ENCODE peak calls at places on chromosomes 2 and 18, in four cellular contexts. E is H1, V is IMR-90, W is H9. P is an unnamed sample.

GRCh38 chr18:79479114-79479760 is 83.5 kb downstream of the NFATC1 start:
- DNase-seq in E (no peak), V (no peak), W (no peak), P (no peak)

GRCh38 chr2:239896075-239896474 is 129.1 kb downstream of the NDUFA10 start:
- DNase-seq in E (peak; percentile 27), V (no peak), W (peak; percentile 45), P (peak; percentile 78)

GRCh38 chr2:2183135-2183534 is 147.9 kb downstream of the MYT1L start:
- DNase-seq in E (no peak), V (no peak), W (no peak), P (no peak)

GRCh38 chr2:9297156-9297555 is 90.5 kb downstream of the ASAP2 start:
- DNase-seq in E (no peak), V (peak; percentile 28), W (no peak), P (no peak)

GRCh38 chr2:32745191-32745590 is 117.3 kb downstream of the TTC27 start:
- DNase-seq in E (no peak), V (peak; percentile 88), W (no peak), P (peak; percentile 17)

GRCh38 chr18:52888014-52888413 is 548.0 kb downstream of the DCC start:
- DNase-seq in E (no peak), V (no peak), W (no peak), P (peak; percentile 94)

GRCh38 chr18:59764281-59764680 is 67.1 kb upstream of the CCBE1 start:
- DNase-seq in E (no peak), V (no peak), W (no peak), P (no peak)

GRCh38 chr2:48508461-48509124 is 21.4 kb upstream of the STON1 start:
- DNase-seq in E (peak; percentile 72), V (peak; percentile 75), W (peak; percentile 52), P (peak; percentile 95)

GRCh38 chr2:1081411-1082225 is 131.0 kb downstream of the SNTG2 start:
- DNase-seq in E (no peak), V (peak; percentile 28), W (no peak), P (no peak)

GRCh38 chr18:58670561-58671121 is 624 bp upstream of the MALT1 start:
- DNase-seq in E (no peak), V (peak; percentile 31), W (no peak), P (no peak)

GRCh38 chr2:127558911-127559310 is 23.4 kb downstream of the MYO7B start:
- DNase-seq in E (no peak), V (no peak), W (no peak), P (no peak)

GRCh38 chr2:157785866-157786662 is 90.1 kb downstream of the ACVR1 start:
- DNase-seq in E (no peak), V (peak; percentile 69), W (no peak), P (peak; percentile 64)

GRCh38 chr2:234986346-234986745 is 34.5 kb downstream of the SH3BP4 start:
- DNase-seq in E (no peak), V (no peak), W (no peak), P (peak; percentile 88)

GRCh38 chr18:51897884-51898283 is 442.1 kb upstream of the DCC start:
- DNase-seq in E (no peak), V (no peak), W (no peak), P (no peak)

GRCh38 chr2:49255325-49256023 is 101.2 kb upstream of the FSHR start:
- DNase-seq in E (no peak), V (no peak), W (no peak), P (no peak)

GRCh38 chr2:168029071-168029470 is 218.3 kb downstream of the STK39 start:
- DNase-seq in E (no peak), V (no peak), W (no peak), P (no peak)

GRCh38 chr2:114192362-114192761 is 250.1 kb upstream of the DPP10 start:
- DNase-seq in E (no peak), V (peak; percentile 1), W (no peak), P (peak; percentile 71)

GRCh38 chr2:111617804-111618576 is 266.0 kb downstream of the ANAPC1 start:
- DNase-seq in E (no peak), V (no peak), W (no peak), P (no peak)

GRCh38 chr2:239324456-239324855 is 76.4 kb downstream of the HDAC4 start:
- DNase-seq in E (no peak), V (no peak), W (peak; percentile 29), P (no peak)

DNA sequence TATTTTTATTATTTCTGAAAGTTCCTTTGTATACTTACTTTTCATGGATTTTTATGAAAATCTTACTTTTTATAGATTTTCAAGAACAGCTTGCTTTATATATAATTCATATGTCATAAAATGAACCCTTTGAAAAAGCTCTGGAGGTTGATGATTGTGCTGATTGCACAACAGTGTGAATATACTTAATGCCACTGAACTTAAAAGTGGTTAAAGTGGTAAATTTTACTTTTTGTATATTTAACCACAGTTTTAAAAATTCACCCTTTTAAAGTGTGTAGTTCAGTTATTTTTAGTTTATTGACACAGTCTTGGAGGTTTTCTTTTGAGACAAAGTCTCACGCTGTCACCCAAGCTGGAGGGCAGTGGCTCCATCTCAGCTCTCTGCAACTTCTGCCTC is 8.4 kb downstream of the SANBR start:
- DNase-seq in E (no peak), V (no peak), W (no peak), P (no peak)
- H3K56ac ChIP-seq in E (no peak overlapping the region), V (no peak overlapping the region), W (no peak overlapping the region), P (no peak overlapping the region)

GRCh38 chr2:27264753-27265535 is 2.1 kb upstream of the SLC30A3 start:
- DNase-seq in E (no peak), V (peak; percentile 35), W (peak; percentile 89), P (peak; percentile 87)
- H3K56ac ChIP-seq in E (no peak overlapping the region), V (no peak overlapping the region), W (no peak overlapping the region), P (peak overlapping the region; percentile 49)

GRCh38 chr18:37450434-37451133 is 115.0 kb downstream of the CELF4 start:
- DNase-seq in E (peak; percentile 46), V (peak; percentile 4), W (peak; percentile 78), P (peak; percentile 93)

GRCh38 chr18:37445368-37445767 is 120.2 kb downstream of the CELF4 start:
- DNase-seq in E (no peak), V (no peak), W (no peak), P (peak; percentile 71)

GRCh38 chr18:37451239-37451825 is 114.3 kb downstream of the CELF4 start:
- DNase-seq in E (no peak), V (no peak), W (no peak), P (no peak)

GRCh38 chr18:37449618-37450017 is 116.0 kb downstream of the CELF4 start:
- DNase-seq in E (no peak), V (no peak), W (no peak), P (no peak)

GRCh38 chr18:37447959-37448916 is 117.4 kb downstream of the CELF4 start:
- DNase-seq in E (no peak), V (no peak), W (no peak), P (no peak)
- H3K56ac ChIP-seq in E (no peak overlapping the region), V (no peak overlapping the region), W (no peak overlapping the region), P (no peak overlapping the region)

GRCh38 chr18:13611058-13611615 is 115.2 kb downstream of the FAM210A start:
- DNase-seq in E (no peak), V (peak; percentile 13), W (peak; percentile 27), P (peak; percentile 71)

GRCh38 chr18:13610517-13610916 is 115.8 kb downstream of the FAM210A start:
- DNase-seq in E (no peak), V (no peak), W (peak; percentile 26), P (no peak)

GRCh38 chr18:13606589-13607254 is 119.6 kb downstream of the FAM210A start:
- DNase-seq in E (no peak), V (no peak), W (no peak), P (no peak)

GRCh38 chr18:13611616-13612110 is 114.7 kb downstream of the FAM210A start:
- DNase-seq in E (no peak), V (peak; percentile 9), W (peak; percentile 28), P (peak; percentile 57)

DNA sequence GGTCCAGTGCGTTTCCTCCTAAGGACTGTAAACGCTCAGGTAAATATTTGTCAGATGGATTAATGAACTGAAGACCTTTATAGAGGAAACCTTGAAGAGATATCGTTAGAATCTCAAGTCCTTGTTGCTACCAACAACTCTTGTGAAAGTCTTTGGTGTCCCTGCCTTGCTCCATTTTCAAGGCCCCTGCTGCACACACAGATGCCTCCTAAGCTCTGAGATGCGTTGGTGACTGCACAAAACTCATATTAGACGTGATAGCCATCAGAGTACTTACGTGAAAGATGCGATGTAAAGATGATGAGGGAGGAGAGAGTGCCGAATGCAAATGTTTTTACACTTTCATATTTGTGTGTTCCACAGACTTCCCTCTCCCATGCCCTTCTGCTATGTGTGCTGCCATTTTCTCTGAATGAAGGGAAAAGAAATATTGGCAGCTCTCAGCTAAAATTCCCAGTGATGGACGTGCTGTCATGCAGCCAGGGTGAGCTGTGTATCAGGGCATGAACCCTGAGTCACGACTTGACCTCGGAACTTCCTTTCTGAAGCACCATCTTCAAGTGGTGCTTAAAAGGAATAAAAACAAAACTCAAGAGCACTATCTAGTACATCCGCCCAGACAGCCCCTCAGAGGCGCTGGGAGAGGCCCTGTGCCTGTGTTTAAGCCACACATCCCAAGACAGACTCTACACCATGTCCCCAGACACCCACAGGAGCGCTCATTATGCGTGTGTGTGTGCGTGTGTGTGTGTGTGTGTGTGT is 117.4 kb downstream of the FAM210A start:
- DNase-seq in E (no peak), V (no peak), W (no peak), P (no peak)
- H3K56ac ChIP-seq in E (no peak overlapping the region), V (no peak overlapping the region), W (no peak overlapping the region), P (no peak overlapping the region)

DNA sequence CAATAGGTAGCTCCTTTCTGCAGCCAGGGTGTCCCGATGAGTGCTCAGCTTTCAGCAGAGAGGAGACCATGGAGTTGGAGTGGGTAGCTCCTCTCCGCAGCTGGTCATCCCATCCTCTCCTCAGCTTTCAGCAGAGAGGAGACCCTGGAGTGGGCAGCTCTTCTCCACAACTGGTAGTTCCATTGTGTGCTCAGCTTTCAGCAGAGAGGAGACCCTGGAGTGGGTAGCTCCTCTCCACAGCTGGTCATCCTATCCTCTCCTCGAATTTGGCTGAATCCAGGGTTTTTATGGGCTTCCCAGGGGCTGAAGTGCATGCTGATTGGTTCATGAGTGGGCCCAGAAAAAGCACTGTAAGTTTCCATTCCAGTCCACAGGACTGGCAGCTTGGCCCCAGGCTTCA is 75.2 kb downstream of the NCOA1 start:
- DNase-seq in E (no peak), V (no peak), W (no peak), P (no peak)
- H3K56ac ChIP-seq in E (no peak overlapping the region), V (no peak overlapping the region), W (no peak overlapping the region), P (no peak overlapping the region)

GRCh38 chr2:144592500-144593256 is 72.8 kb upstream of the ZEB2 start:
- DNase-seq in E (no peak), V (no peak), W (no peak), P (no peak)

GRCh38 chr2:144596074-144596871 is 76.4 kb upstream of the ZEB2 start:
- DNase-seq in E (no peak), V (peak; percentile 69), W (no peak), P (peak; percentile 49)

GRCh38 chr2:144597894-144598593 is 78.1 kb upstream of the ZEB2 start:
- DNase-seq in E (no peak), V (no peak), W (no peak), P (no peak)

GRCh38 chr2:144595686-144596073 is 75.8 kb upstream of the ZEB2 start:
- DNase-seq in E (no peak), V (no peak), W (no peak), P (no peak)

DNA sequence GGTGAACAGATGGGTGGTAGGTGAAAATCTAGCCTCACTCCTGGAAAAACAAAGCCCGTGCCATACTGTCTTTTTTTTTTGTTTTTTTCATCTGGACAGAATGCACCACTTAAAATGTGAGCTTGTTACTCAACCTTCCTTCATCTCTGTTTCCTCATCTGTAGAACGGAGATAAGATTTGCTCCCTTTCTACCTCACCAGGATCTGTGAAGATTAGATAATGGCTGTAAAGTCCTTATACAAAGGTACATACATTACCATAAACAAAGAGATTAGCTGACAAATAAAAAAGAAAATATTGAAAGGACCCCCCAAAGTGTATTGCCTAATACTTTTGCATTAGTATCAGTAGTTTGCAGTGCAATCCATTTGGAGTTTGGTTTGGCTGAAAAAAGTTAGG is 75.4 kb upstream of the ZEB2 start:
- DNase-seq in E (no peak), V (no peak), W (no peak), P (peak; percentile 70)
- H3K56ac ChIP-seq in E (no peak overlapping the region), V (no peak overlapping the region), W (no peak overlapping the region), P (peak overlapping the region; percentile 3)